ENCODE peak calls at places on chromosomes 5 and 9, in four cellular contexts. X is A549, T is endothelial cell of umbilical vein, F is HepG2. C is an unnamed sample.

GRCh38 chr5:119290161-119290569 is 65.7 kb upstream of the TNFAIP8 start:
- DNase-seq in F (no peak), T (no peak), X (no peak), C (peak; percentile 81)

GRCh38 chr9:72843525-72844439 is 109.1 kb downstream of the ALDH1A1 start:
- DNase-seq in F (peak; percentile 74), T (no peak), X (peak; percentile 77), C (no peak)

GRCh38 chr9:70506159-70506558 is 91.7 kb upstream of the KLF9 start:
- DNase-seq in X (no peak), F (no peak), T (no peak), C (no peak)

GRCh38 chr9:111610149-111610548 is 10.7 kb upstream of the PTGR1 start:
- DNase-seq in X (no peak), T (no peak), F (no peak), C (no peak)

GRCh38 chr5:101045689-101046088 is 142.6 kb upstream of the ST8SIA4 start:
- DNase-seq in T (peak; percentile 55), F (no peak), X (no peak), C (peak; percentile 25)

GRCh38 chr5:80959768-80960442 is at the start of gene RASGRF2:
- DNase-seq in X (peak; percentile 22), T (peak; percentile 11), F (peak; percentile 76), C (no peak)

GRCh38 chr5:152146566-152146965 is 221.9 kb upstream of the GLRA1 start:
- DNase-seq in X (no peak), F (no peak), T (no peak), C (no peak)

GRCh38 chr9:137077010-137077747 is at the start of gene UAP1L1:
- DNase-seq in F (no peak), X (peak; percentile 44), T (peak; percentile 43), C (peak; percentile 61)

GRCh38 chr5:127936439-127936972 is 147.1 kb upstream of the SLC12A2 start:
- DNase-seq in F (no peak), X (no peak), T (no peak), C (no peak)

GRCh38 chr5:151257731-151258715 is 5.0 kb downstream of the GM2A start:
- DNase-seq in F (no peak), X (peak; percentile 33), T (no peak), C (no peak)

GRCh38 chr9:110319781-110320180 is 17.9 kb downstream of the TXNDC8 start:
- DNase-seq in X (no peak), F (no peak), T (no peak), C (no peak)

GRCh38 chr9:91948423-91949292 is 1.4 kb downstream of the ROR2 start:
- DNase-seq in F (no peak), T (no peak), X (peak; percentile 56), C (peak; percentile 90)

GRCh38 chr5:176648467-176649194 is 1.3 kb downstream of the TSPAN17 start:
- DNase-seq in X (no peak), F (no peak), T (no peak), C (no peak)

GRCh38 chr5:4215143-4215542 is 619.5 kb downstream of the IRX1 start:
- DNase-seq in F (no peak), X (no peak), T (no peak), C (no peak)

GRCh38 chr9:84261082-84261746 is 79.3 kb downstream of the SLC28A3 start:
- DNase-seq in T (peak; percentile 80), F (peak; percentile 50), X (peak; percentile 82), C (peak; percentile 72)

GRCh38 chr9:133341369-133342082 is 5.5 kb upstream of the SURF6 start:
- DNase-seq in T (no peak), X (no peak), F (no peak), C (peak; percentile 77)

GRCh38 chr5:81800797-81801196 is 49.9 kb upstream of the SSBP2 start:
- DNase-seq in F (no peak), X (no peak), T (no peak), C (no peak)

GRCh38 chr5:128413356-128413755 is 124.7 kb downstream of the FBN2 start:
- DNase-seq in X (no peak), T (peak; percentile 23), F (no peak), C (no peak)

GRCh38 chr5:137262818-137263217 is 236.3 kb downstream of the SPOCK1 start:
- DNase-seq in X (no peak), F (no peak), T (no peak), C (no peak)

GRCh38 chr5:137708796-137709559 is 26.9 kb downstream of the KLHL3 start:
- DNase-seq in F (no peak), X (no peak), T (no peak), C (no peak)

GRCh38 chr5:147384346-147385193 is 125.3 kb downstream of the DPYSL3 start:
- DNase-seq in F (no peak), T (no peak), X (no peak), C (no peak)
- H3K4me3 ChIP-seq in F (no peak overlapping the region), T (no peak overlapping the region), X (no peak overlapping the region), C (no peak overlapping the region)

GRCh38 chr5:32710859-32711692 is at the start of gene NPR3:
- DNase-seq in X (peak; percentile 68), F (no peak), T (no peak), C (no peak)

GRCh38 chr5:32712463-32713395 is 1.6 kb downstream of the NPR3 start:
- DNase-seq in T (no peak), F (no peak), X (no peak), C (no peak)

GRCh38 chr5:32713396-32714381 is 2.6 kb downstream of the NPR3 start:
- DNase-seq in T (no peak), X (no peak), F (no peak), C (no peak)

GRCh38 chr5:32710335-32710858 is 724 bp upstream of the NPR3 start:
- DNase-seq in X (peak; percentile 62), F (no peak), T (peak; percentile 24), C (no peak)

DNA sequence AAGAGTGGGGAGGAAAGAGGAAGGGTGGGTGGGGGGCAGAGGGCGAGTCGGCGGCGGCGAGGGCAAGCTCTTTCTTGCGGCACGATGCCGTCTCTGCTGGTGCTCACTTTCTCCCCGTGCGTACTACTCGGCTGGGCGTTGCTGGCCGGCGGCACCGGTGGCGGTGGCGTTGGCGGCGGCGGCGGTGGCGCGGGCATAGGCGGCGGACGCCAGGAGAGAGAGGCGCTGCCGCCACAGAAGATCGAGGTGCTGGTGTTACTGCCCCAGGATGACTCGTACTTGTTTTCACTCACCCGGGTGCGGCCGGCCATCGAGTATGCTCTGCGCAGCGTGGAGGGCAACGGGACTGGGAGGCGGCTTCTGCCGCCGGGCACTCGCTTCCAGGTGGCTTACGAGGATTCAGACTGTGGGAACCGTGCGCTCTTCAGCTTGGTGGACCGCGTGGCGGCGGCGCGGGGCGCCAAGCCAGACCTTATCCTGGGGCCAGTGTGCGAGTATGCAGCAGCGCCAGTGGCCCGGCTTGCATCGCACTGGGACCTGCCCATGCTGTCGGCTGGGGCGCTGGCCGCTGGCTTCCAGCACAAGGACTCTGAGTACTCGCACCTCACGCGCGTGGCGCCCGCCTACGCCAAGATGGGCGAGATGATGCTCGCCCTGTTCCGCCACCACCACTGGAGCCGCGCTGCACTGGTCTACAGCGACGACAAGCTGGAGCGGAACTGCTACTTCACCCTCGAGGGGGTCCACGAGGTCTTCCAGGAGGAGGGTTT is 757 bp downstream of the NPR3 start:
- DNase-seq in X (peak; percentile 52), T (peak; percentile 19), F (no peak), C (no peak)
- TF ChIP-seq MYC in X (no peak), T (no peak), F (no peak), C (no peak)

DNA sequence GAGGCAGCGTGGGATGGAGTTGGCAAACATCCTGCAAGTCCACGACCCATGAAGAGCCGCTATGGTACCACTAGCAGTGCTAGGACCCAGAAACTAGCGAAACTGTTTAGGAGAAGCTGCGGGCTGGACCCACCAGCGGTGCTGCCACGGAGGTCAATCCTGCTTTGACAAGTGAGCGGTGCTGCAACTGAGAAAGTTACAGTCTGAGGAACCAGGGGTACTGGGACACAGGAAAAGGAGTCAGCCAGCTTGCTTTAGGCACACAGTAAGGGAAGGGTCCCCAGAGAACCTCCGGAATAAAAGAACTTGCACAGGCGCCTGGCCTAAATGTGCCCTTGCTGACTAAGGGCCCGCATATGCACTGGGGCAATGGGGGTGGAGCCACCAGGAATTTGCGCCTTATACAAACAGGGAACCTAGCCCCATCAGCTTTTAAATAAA is 23.6 kb upstream of the ANXA2R start:
- DNase-seq in T (peak; percentile 4), X (peak; percentile 76), F (no peak), C (peak; percentile 92)
- H3K4me3 ChIP-seq in T (no peak overlapping the region), X (peak overlapping the region; percentile 57), F (no peak overlapping the region), C (peak overlapping the region; percentile 85)

DNA sequence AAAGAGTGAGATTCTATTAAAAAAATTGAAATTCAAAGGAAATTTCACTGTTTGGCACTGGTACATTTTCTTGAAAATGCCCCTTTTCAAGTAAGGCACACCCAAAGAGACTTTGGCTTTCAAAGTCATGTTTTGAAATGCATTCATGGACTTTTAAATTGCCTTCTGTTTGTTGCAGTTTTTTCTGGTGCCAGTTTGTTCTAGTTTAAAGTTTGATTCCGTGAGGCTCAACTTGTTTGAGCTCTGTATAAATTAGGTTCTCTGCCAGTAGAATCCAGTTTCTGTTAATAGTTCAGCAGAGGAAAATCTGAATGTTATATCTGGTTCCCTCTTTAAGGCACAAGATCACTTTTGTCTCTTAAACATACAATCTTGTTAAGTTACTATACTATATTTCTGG is 16.4 kb downstream of the ATP6V0E1 start:
- DNase-seq in X (no peak), T (no peak), F (no peak), C (no peak)
- TF ChIP-seq MYC in X (no peak), T (no peak), F (no peak), C (no peak)

GRCh38 chr5:44390332-44390731 is 1.1 kb upstream of the FGF10 start:
- DNase-seq in T (no peak), F (no peak), X (no peak), C (no peak)

GRCh38 chr5:44389410-44389879 is at the start of gene FGF10:
- DNase-seq in T (peak; percentile 17), X (no peak), F (no peak), C (no peak)

GRCh38 chr5:44387911-44388310 is 1.3 kb downstream of the FGF10 start:
- DNase-seq in F (no peak), X (no peak), T (no peak), C (no peak)

GRCh38 chr5:44387391-44387790 is 1.8 kb downstream of the FGF10 start:
- DNase-seq in X (no peak), F (no peak), T (no peak), C (no peak)

DNA sequence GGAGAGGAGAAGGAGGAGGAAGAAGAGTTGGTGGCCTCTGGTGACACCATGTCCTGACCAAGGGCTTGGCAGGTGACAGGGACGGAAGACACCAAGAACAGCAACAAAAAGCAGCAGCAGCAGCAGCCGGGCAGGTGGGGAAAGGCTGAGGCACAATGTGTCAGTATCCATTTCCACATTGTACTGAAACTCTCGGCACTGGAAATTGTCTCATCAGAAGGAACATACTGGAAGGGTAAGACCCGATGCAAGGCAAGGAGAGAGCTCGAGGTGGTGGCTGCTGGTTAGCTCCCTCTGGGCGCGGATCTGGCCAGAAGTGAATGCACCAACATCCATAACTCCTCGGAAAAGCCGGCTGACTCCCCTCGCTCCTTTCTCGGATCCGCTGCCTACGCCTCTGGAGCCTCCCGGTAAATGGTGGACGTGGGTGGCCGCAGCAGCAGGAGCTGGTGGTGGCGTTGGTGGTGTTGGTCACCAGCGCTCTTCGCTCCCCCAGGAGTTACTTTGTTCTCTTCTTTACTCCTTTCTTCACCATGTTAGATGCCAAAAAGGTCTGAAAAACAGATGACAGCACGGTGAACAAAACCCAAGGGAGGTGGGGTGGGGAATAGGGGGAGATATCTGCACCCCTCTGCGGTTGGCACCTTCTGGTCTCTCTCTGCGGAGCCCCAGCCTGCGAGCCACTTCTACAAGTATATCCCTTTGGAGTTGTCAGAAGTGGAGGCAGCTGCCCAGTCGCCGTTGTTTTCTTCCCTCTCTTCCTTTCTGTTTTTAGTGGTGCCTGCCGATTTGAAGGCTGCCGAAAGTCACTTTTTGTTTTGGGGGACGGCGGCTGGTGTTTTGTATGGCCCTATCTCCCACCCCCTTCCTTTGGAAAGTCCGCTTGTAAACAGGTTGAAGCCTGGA is 463 bp downstream of the FGF10 start:
- DNase-seq in X (no peak), F (no peak), T (peak; percentile 11), C (no peak)
- H3K4me3 ChIP-seq in X (peak overlapping the region; percentile 19), F (peak overlapping the region; percentile 40), T (peak overlapping the region; percentile 40), C (no peak overlapping the region)